ENCODE peak calls at places on chromosomes 7 and 10, in four cellular contexts. I is activated T-cell treated with anti-CD3 and anti-CD28 coated beads, Interleukin-2, amount 50 U/mL, for 72 hours; S is iris pigment epithelial cell; M is LoVo. W is an unnamed sample.

GRCh38 chr10:29681700-29682444 is 47.1 kb upstream of the SVIL start:
- DNase-seq in I (peak), S (no peak), M (no peak), W (peak)

GRCh38 chr7:114921636-114922150 is at the start of gene MDFIC:
- DNase-seq in I (peak), S (no peak), M (no peak), W (no peak)

GRCh38 chr10:102020938-102021337 is 35.0 kb downstream of the ARMH3 start:
- DNase-seq in I (no peak), S (no peak), M (no peak), W (no peak)

GRCh38 chr10:57638411-57638810 is 629.3 kb downstream of the IPMK start:
- DNase-seq in I (no peak), S (no peak), M (no peak), W (no peak)

GRCh38 chr7:108345710-108346336 is 110.4 kb downstream of the NRCAM start:
- DNase-seq in I (no peak), S (no peak), M (no peak), W (no peak)

GRCh38 chr7:132564090-132564489 is 12.2 kb downstream of the PLXNA4 start:
- DNase-seq in I (no peak), S (no peak), M (no peak), W (no peak)

GRCh38 chr7:40811666-40812065 is 676.9 kb downstream of the SUGCT start:
- DNase-seq in I (no peak), S (no peak), M (no peak), W (no peak)

GRCh38 chr7:149284343-149284742 is 22.3 kb downstream of the ZNF783 start:
- DNase-seq in I (peak), S (no peak), M (no peak), W (no peak)

GRCh38 chr7:85685901-85686300 is 499.0 kb upstream of the SEMA3D start:
- DNase-seq in I (no peak), S (peak), M (no peak), W (no peak)

GRCh38 chr7:96670338-96671289 is 39.0 kb downstream of the SEM1 start:
- DNase-seq in I (no peak), S (no peak), M (no peak), W (no peak)

GRCh38 chr10:73871915-73872710 is 2.2 kb downstream of the CAMK2G start:
- DNase-seq in I (no peak), S (no peak), M (peak), W (peak)

GRCh38 chr10:10564081-10564480 is 453.6 kb upstream of the CELF2 start:
- DNase-seq in I (no peak), S (no peak), M (no peak), W (no peak)

GRCh38 chr10:9596368-9596920 is 1421.2 kb upstream of the CELF2 start:
- DNase-seq in I (no peak), S (peak), M (peak), W (no peak)

GRCh38 chr10:46557319-46558140 is 1.1 kb upstream of the GPRIN2 start:
- DNase-seq in I (no peak), S (no peak), M (no peak), W (peak)